ENCODE peak calls at places on chromosome 16, in eight cellular contexts. One of them, this sample, is unnamed.
A peak's percentile ranks its signal among the peaks of the same experiment; 100 is the strongest.

GRCh38 chr16:85676466-85676865 is 12.3 kb downstream of the GINS2 start:
- DNase-seq in aorta: no peak
- DNase-seq in gastrocnemius medialis: no peak
- DNase-seq in RWPE2: no peak
- DNase-seq in cardiac muscle cell: no peak
- DNase-seq in right cardiac atrium: no peak
- DNase-seq in substantia nigra: no peak
- DNase-seq in upper lobe of right lung: no peak
- DNase-seq in this sample: no peak

GRCh38 chr16:50273888-50274770 is 7.8 kb downstream of the ADCY7 start:
- DNase-seq in aorta: peak; percentile 69
- DNase-seq in gastrocnemius medialis: no peak
- DNase-seq in RWPE2: peak; percentile 45
- DNase-seq in cardiac muscle cell: no peak
- DNase-seq in right cardiac atrium: peak; percentile 54
- DNase-seq in substantia nigra: no peak
- DNase-seq in upper lobe of right lung: peak; percentile 76
- DNase-seq in this sample: no peak

GRCh38 chr16:1290860-1291575 is 18.4 kb upstream of the UBE2I start:
- DNase-seq in aorta: no peak
- DNase-seq in gastrocnemius medialis: no peak
- DNase-seq in RWPE2: no peak
- DNase-seq in cardiac muscle cell: no peak
- DNase-seq in right cardiac atrium: no peak
- DNase-seq in substantia nigra: no peak
- DNase-seq in upper lobe of right lung: no peak
- DNase-seq in this sample: no peak

GRCh38 chr16:69888005-69888560 is 63.1 kb upstream of the CLEC18A start:
- DNase-seq in aorta: no peak
- DNase-seq in gastrocnemius medialis: no peak
- DNase-seq in RWPE2: no peak
- DNase-seq in cardiac muscle cell: no peak
- DNase-seq in right cardiac atrium: no peak
- DNase-seq in substantia nigra: no peak
- DNase-seq in upper lobe of right lung: no peak
- DNase-seq in this sample: no peak

GRCh38 chr16:56643080-56643778 is 4.8 kb downstream of the MT1A start:
- DNase-seq in aorta: peak; percentile 93
- DNase-seq in gastrocnemius medialis: peak; percentile 27
- DNase-seq in RWPE2: no peak
- DNase-seq in cardiac muscle cell: peak; percentile 70
- DNase-seq in right cardiac atrium: peak; percentile 93
- DNase-seq in substantia nigra: no peak
- DNase-seq in upper lobe of right lung: peak; percentile 90
- DNase-seq in this sample: no peak

GRCh38 chr16:20765732-20766131 is 1.9 kb downstream of the ACSM3 start:
- DNase-seq in aorta: no peak
- DNase-seq in gastrocnemius medialis: no peak
- DNase-seq in RWPE2: no peak
- DNase-seq in cardiac muscle cell: no peak
- DNase-seq in right cardiac atrium: no peak
- DNase-seq in substantia nigra: no peak
- DNase-seq in upper lobe of right lung: no peak
- DNase-seq in this sample: no peak

GRCh38 chr16:2471016-2471652 is at the start of gene NTN3:
- DNase-seq in aorta: no peak
- DNase-seq in gastrocnemius medialis: no peak
- DNase-seq in RWPE2: no peak
- DNase-seq in cardiac muscle cell: no peak
- DNase-seq in right cardiac atrium: peak; percentile 69
- DNase-seq in substantia nigra: no peak
- DNase-seq in upper lobe of right lung: no peak
- DNase-seq in this sample: no peak

GRCh38 chr16:6103561-6103960 is 1006.0 kb upstream of the EEF2KMT start:
- DNase-seq in aorta: no peak
- DNase-seq in gastrocnemius medialis: no peak
- DNase-seq in RWPE2: no peak
- DNase-seq in cardiac muscle cell: no peak
- DNase-seq in right cardiac atrium: no peak
- DNase-seq in substantia nigra: no peak
- DNase-seq in upper lobe of right lung: no peak
- DNase-seq in this sample: no peak

GRCh38 chr16:2493608-2494007 is 18.7 kb downstream of the TBC1D24 start:
- DNase-seq in aorta: no peak
- DNase-seq in gastrocnemius medialis: no peak
- DNase-seq in RWPE2: no peak
- DNase-seq in cardiac muscle cell: no peak
- DNase-seq in right cardiac atrium: no peak
- DNase-seq in substantia nigra: no peak
- DNase-seq in upper lobe of right lung: no peak
- DNase-seq in this sample: no peak

GRCh38 chr16:82748026-82748425 is 121.3 kb downstream of the CDH13 start:
- DNase-seq in aorta: peak; percentile 80
- DNase-seq in gastrocnemius medialis: peak; percentile 22
- DNase-seq in RWPE2: no peak
- DNase-seq in cardiac muscle cell: peak; percentile 91
- DNase-seq in right cardiac atrium: peak; percentile 77
- DNase-seq in substantia nigra: no peak
- DNase-seq in upper lobe of right lung: no peak
- DNase-seq in this sample: no peak

GRCh38 chr16:14240216-14240843 is 169.2 kb downstream of the MRTFB start:
- DNase-seq in aorta: no peak
- DNase-seq in gastrocnemius medialis: no peak
- DNase-seq in RWPE2: no peak
- DNase-seq in cardiac muscle cell: peak; percentile 21
- DNase-seq in right cardiac atrium: peak; percentile 66
- DNase-seq in substantia nigra: no peak
- DNase-seq in upper lobe of right lung: no peak
- DNase-seq in this sample: no peak

GRCh38 chr16:8878523-8878911 is 3.6 kb upstream of the LITAFD start:
- DNase-seq in aorta: no peak
- DNase-seq in gastrocnemius medialis: no peak
- DNase-seq in RWPE2: no peak
- DNase-seq in cardiac muscle cell: peak; percentile 66
- DNase-seq in right cardiac atrium: no peak
- DNase-seq in substantia nigra: no peak
- DNase-seq in upper lobe of right lung: no peak
- DNase-seq in this sample: no peak

GRCh38 chr16:35753559-35754390 is 2294.4 kb downstream of the TP53TG3F start:
- DNase-seq in aorta: no peak
- DNase-seq in gastrocnemius medialis: no peak
- DNase-seq in RWPE2: no peak
- DNase-seq in cardiac muscle cell: no peak
- DNase-seq in right cardiac atrium: no peak
- DNase-seq in substantia nigra: no peak
- DNase-seq in upper lobe of right lung: no peak
- DNase-seq in this sample: no peak

GRCh38 chr16:78957328-78958100 is 643.0 kb downstream of the MAF start:
- DNase-seq in aorta: no peak
- DNase-seq in gastrocnemius medialis: no peak
- DNase-seq in RWPE2: no peak
- DNase-seq in cardiac muscle cell: no peak
- DNase-seq in right cardiac atrium: no peak
- DNase-seq in substantia nigra: no peak
- DNase-seq in upper lobe of right lung: no peak
- DNase-seq in this sample: no peak

GRCh38 chr16:81076566-81077076 is 417 bp downstream of the C16orf46 start:
- DNase-seq in aorta: peak; percentile 97
- DNase-seq in gastrocnemius medialis: peak; percentile 72
- DNase-seq in RWPE2: peak; percentile 80
- DNase-seq in cardiac muscle cell: peak; percentile 85
- DNase-seq in right cardiac atrium: peak; percentile 94
- DNase-seq in substantia nigra: no peak
- DNase-seq in upper lobe of right lung: peak; percentile 96
- DNase-seq in this sample: peak; percentile 67

GRCh38 chr16:84726079-84726669 is 26.4 kb downstream of the USP10 start:
- DNase-seq in aorta: peak; percentile 98
- DNase-seq in gastrocnemius medialis: peak; percentile 66
- DNase-seq in RWPE2: peak; percentile 84
- DNase-seq in cardiac muscle cell: peak; percentile 92
- DNase-seq in right cardiac atrium: peak; percentile 97
- DNase-seq in substantia nigra: peak; percentile 57
- DNase-seq in upper lobe of right lung: peak; percentile 94
- DNase-seq in this sample: peak; percentile 55

GRCh38 chr16:30122621-30123160 is 329 bp downstream of the MAPK3 start:
- DNase-seq in aorta: peak; percentile 74
- DNase-seq in gastrocnemius medialis: no peak
- DNase-seq in RWPE2: no peak
- DNase-seq in cardiac muscle cell: no peak
- DNase-seq in right cardiac atrium: no peak
- DNase-seq in substantia nigra: no peak
- DNase-seq in upper lobe of right lung: no peak
- DNase-seq in this sample: no peak

GRCh38 chr16:52896478-52897164 is 156.1 kb downstream of the CHD9NB start:
- DNase-seq in aorta: no peak
- DNase-seq in gastrocnemius medialis: no peak
- DNase-seq in RWPE2: no peak
- DNase-seq in cardiac muscle cell: no peak
- DNase-seq in right cardiac atrium: no peak
- DNase-seq in substantia nigra: no peak
- DNase-seq in upper lobe of right lung: no peak
- DNase-seq in this sample: no peak

GRCh38 chr16:56369202-56369601 is 56.1 kb downstream of the AMFR start:
- DNase-seq in aorta: no peak
- DNase-seq in gastrocnemius medialis: no peak
- DNase-seq in RWPE2: no peak
- DNase-seq in cardiac muscle cell: no peak
- DNase-seq in right cardiac atrium: no peak
- DNase-seq in substantia nigra: no peak
- DNase-seq in upper lobe of right lung: no peak
- DNase-seq in this sample: no peak

GRCh38 chr16:54178491-54178976 is 108.1 kb downstream of the IRX3 start:
- DNase-seq in aorta: no peak
- DNase-seq in gastrocnemius medialis: no peak
- DNase-seq in RWPE2: no peak
- DNase-seq in cardiac muscle cell: no peak
- DNase-seq in right cardiac atrium: no peak
- DNase-seq in substantia nigra: no peak
- DNase-seq in upper lobe of right lung: no peak
- DNase-seq in this sample: no peak

GRCh38 chr16:66014221-66014620 is 352.3 kb upstream of the CDH5 start:
- DNase-seq in aorta: no peak
- DNase-seq in gastrocnemius medialis: no peak
- DNase-seq in RWPE2: no peak
- DNase-seq in cardiac muscle cell: no peak
- DNase-seq in right cardiac atrium: no peak
- DNase-seq in substantia nigra: no peak
- DNase-seq in upper lobe of right lung: no peak
- DNase-seq in this sample: no peak

GRCh38 chr16:17343028-17343427 is 127.7 kb downstream of the XYLT1 start:
- DNase-seq in aorta: no peak
- DNase-seq in gastrocnemius medialis: no peak
- DNase-seq in RWPE2: no peak
- DNase-seq in cardiac muscle cell: no peak
- DNase-seq in right cardiac atrium: no peak
- DNase-seq in substantia nigra: no peak
- DNase-seq in upper lobe of right lung: no peak
- DNase-seq in this sample: no peak

GRCh38 chr16:66309409-66309808 is 57.1 kb upstream of the CDH5 start:
- DNase-seq in aorta: no peak
- DNase-seq in gastrocnemius medialis: no peak
- DNase-seq in RWPE2: no peak
- DNase-seq in cardiac muscle cell: no peak
- DNase-seq in right cardiac atrium: no peak
- DNase-seq in substantia nigra: no peak
- DNase-seq in upper lobe of right lung: no peak
- DNase-seq in this sample: no peak

GRCh38 chr16:89096042-89096717 is 2.5 kb downstream of the ACSF3 start:
- DNase-seq in aorta: no peak
- DNase-seq in gastrocnemius medialis: no peak
- DNase-seq in RWPE2: no peak
- DNase-seq in cardiac muscle cell: no peak
- DNase-seq in right cardiac atrium: peak; percentile 22
- DNase-seq in substantia nigra: no peak
- DNase-seq in upper lobe of right lung: no peak
- DNase-seq in this sample: no peak
- H3K27ac ChIP-seq in aorta: no peak overlapping the region
- H3K27ac ChIP-seq in gastrocnemius medialis: no peak overlapping the region
- H3K27ac ChIP-seq in RWPE2: no peak overlapping the region
- H3K27ac ChIP-seq in cardiac muscle cell: no peak overlapping the region
- H3K27ac ChIP-seq in right cardiac atrium: no peak overlapping the region
- H3K27ac ChIP-seq in substantia nigra: no peak overlapping the region
- H3K27ac ChIP-seq in upper lobe of right lung: no peak overlapping the region
- H3K27ac ChIP-seq in this sample: peak overlapping the region; percentile 28

GRCh38 chr16:48535831-48536599 is 74.0 kb downstream of the N4BP1 start:
- DNase-seq in aorta: peak; percentile 87
- DNase-seq in gastrocnemius medialis: no peak
- DNase-seq in RWPE2: no peak
- DNase-seq in cardiac muscle cell: peak; percentile 92
- DNase-seq in right cardiac atrium: peak; percentile 89
- DNase-seq in substantia nigra: no peak
- DNase-seq in upper lobe of right lung: peak; percentile 76
- DNase-seq in this sample: no peak
- H3K27ac ChIP-seq in aorta: peak overlapping the region; percentile 70
- H3K27ac ChIP-seq in gastrocnemius medialis: peak overlapping the region; percentile 73
- H3K27ac ChIP-seq in RWPE2: peak overlapping the region; percentile 44
- H3K27ac ChIP-seq in cardiac muscle cell: peak overlapping the region; percentile 67
- H3K27ac ChIP-seq in right cardiac atrium: peak overlapping the region; percentile 44
- H3K27ac ChIP-seq in substantia nigra: peak overlapping the region; percentile 33
- H3K27ac ChIP-seq in upper lobe of right lung: peak overlapping the region; percentile 74
- H3K27ac ChIP-seq in this sample: peak overlapping the region; percentile 81

GRCh38 chr16:73047221-73047535 is 750 bp downstream of the ZFHX3 start:
- DNase-seq in aorta: no peak
- DNase-seq in gastrocnemius medialis: no peak
- DNase-seq in RWPE2: no peak
- DNase-seq in cardiac muscle cell: peak; percentile 64
- DNase-seq in right cardiac atrium: no peak
- DNase-seq in substantia nigra: no peak
- DNase-seq in upper lobe of right lung: no peak
- DNase-seq in this sample: no peak
- H3K27ac ChIP-seq in aorta: peak overlapping the region; percentile 99
- H3K27ac ChIP-seq in gastrocnemius medialis: peak overlapping the region; percentile 99
- H3K27ac ChIP-seq in RWPE2: peak overlapping the region; percentile 93
- H3K27ac ChIP-seq in cardiac muscle cell: peak overlapping the region; percentile 93
- H3K27ac ChIP-seq in right cardiac atrium: peak overlapping the region; percentile 86
- H3K27ac ChIP-seq in substantia nigra: peak overlapping the region; percentile 74
- H3K27ac ChIP-seq in upper lobe of right lung: peak overlapping the region; percentile 91
- H3K27ac ChIP-seq in this sample: peak overlapping the region; percentile 89

GRCh38 chr16:72848045-72848410 is 199.9 kb downstream of the ZFHX3 start:
- DNase-seq in aorta: no peak
- DNase-seq in gastrocnemius medialis: no peak
- DNase-seq in RWPE2: no peak
- DNase-seq in cardiac muscle cell: no peak
- DNase-seq in right cardiac atrium: no peak
- DNase-seq in substantia nigra: no peak
- DNase-seq in upper lobe of right lung: no peak
- DNase-seq in this sample: no peak

GRCh38 chr16:72850021-72850420 is 197.9 kb downstream of the ZFHX3 start:
- DNase-seq in aorta: no peak
- DNase-seq in gastrocnemius medialis: no peak
- DNase-seq in RWPE2: no peak
- DNase-seq in cardiac muscle cell: no peak
- DNase-seq in right cardiac atrium: no peak
- DNase-seq in substantia nigra: no peak
- DNase-seq in upper lobe of right lung: peak; percentile 22
- DNase-seq in this sample: no peak

GRCh38 chr16:72847187-72848044 is 200.5 kb downstream of the ZFHX3 start:
- DNase-seq in aorta: no peak
- DNase-seq in gastrocnemius medialis: no peak
- DNase-seq in RWPE2: no peak
- DNase-seq in cardiac muscle cell: peak; percentile 53
- DNase-seq in right cardiac atrium: no peak
- DNase-seq in substantia nigra: no peak
- DNase-seq in upper lobe of right lung: no peak
- DNase-seq in this sample: no peak

GRCh38 chr16:72850863-72851262 is 197.1 kb downstream of the ZFHX3 start:
- DNase-seq in aorta: peak; percentile 90
- DNase-seq in gastrocnemius medialis: no peak
- DNase-seq in RWPE2: no peak
- DNase-seq in cardiac muscle cell: peak; percentile 48
- DNase-seq in right cardiac atrium: no peak
- DNase-seq in substantia nigra: no peak
- DNase-seq in upper lobe of right lung: peak; percentile 26
- DNase-seq in this sample: no peak

GRCh38 chr16:72848759-72849664 is 198.9 kb downstream of the ZFHX3 start:
- DNase-seq in aorta: peak; percentile 99
- DNase-seq in gastrocnemius medialis: peak; percentile 23
- DNase-seq in RWPE2: peak; percentile 75
- DNase-seq in cardiac muscle cell: peak; percentile 94
- DNase-seq in right cardiac atrium: peak; percentile 96
- DNase-seq in substantia nigra: no peak
- DNase-seq in upper lobe of right lung: peak; percentile 92
- DNase-seq in this sample: no peak
- H3K27ac ChIP-seq in aorta: peak overlapping the region; percentile 86
- H3K27ac ChIP-seq in gastrocnemius medialis: peak overlapping the region; percentile 77
- H3K27ac ChIP-seq in RWPE2: peak overlapping the region; percentile 19
- H3K27ac ChIP-seq in cardiac muscle cell: no peak overlapping the region
- H3K27ac ChIP-seq in right cardiac atrium: peak overlapping the region; percentile 45
- H3K27ac ChIP-seq in substantia nigra: peak overlapping the region; percentile 13
- H3K27ac ChIP-seq in upper lobe of right lung: peak overlapping the region; percentile 58
- H3K27ac ChIP-seq in this sample: peak overlapping the region; percentile 79